ENCODE peak calls at places on chromosome 10, in six cellular contexts. R, J, H, Q, L and A are unnamed samples.

GRCh38 chr10:2279666-2280065 is 542.3 kb upstream of the ADARB2 start:
- DNase-seq in R (no peak), J (no peak), H (no peak), Q (peak; percentile 2), L (no peak), A (no peak)

GRCh38 chr10:70575874-70576802 is 26.4 kb downstream of the PRF1 start:
- DNase-seq in R (no peak), J (peak; percentile 72), H (no peak), Q (peak; percentile 80), L (peak; percentile 59), A (no peak)

GRCh38 chr10:105063796-105064195 is 422.7 kb downstream of the SORCS3 start:
- DNase-seq in R (peak; percentile 67), J (no peak), H (no peak), Q (peak; percentile 53), L (no peak), A (no peak)

GRCh38 chr10:86963341-86963919 is 4.9 kb upstream of the ADIRF start:
- DNase-seq in R (no peak), J (no peak), H (no peak), Q (no peak), L (no peak), A (no peak)

GRCh38 chr10:123562387-123562786 is 103.8 kb upstream of the GPR26 start:
- DNase-seq in R (no peak), J (no peak), H (no peak), Q (no peak), L (no peak), A (no peak)

GRCh38 chr10:95254629-95255028 is 36.2 kb downstream of the PDLIM1 start:
- DNase-seq in R (no peak), J (no peak), H (no peak), Q (no peak), L (no peak), A (no peak)

GRCh38 chr10:6200588-6201510 is 1.9 kb upstream of the PFKFB3 start:
- DNase-seq in R (peak; percentile 66), J (peak; percentile 32), H (peak; percentile 87), Q (peak; percentile 21), L (no peak), A (no peak)

GRCh38 chr10:129946868-129947267 is 17.2 kb downstream of the EBF3 start:
- DNase-seq in R (no peak), J (no peak), H (no peak), Q (no peak), L (no peak), A (no peak)

GRCh38 chr10:79985481-79986072 is 36.7 kb upstream of the SFTPD start:
- DNase-seq in R (no peak), J (no peak), H (no peak), Q (no peak), L (no peak), A (no peak)

GRCh38 chr10:44702531-44702930 is 208.6 kb upstream of the TMEM72 start:
- DNase-seq in R (no peak), J (no peak), H (no peak), Q (no peak), L (no peak), A (no peak)

GRCh38 chr10:79293841-79294705 is 53.2 kb upstream of the PPIF start:
- DNase-seq in R (no peak), J (no peak), H (peak; percentile 91), Q (peak; percentile 56), L (peak; percentile 71), A (no peak)

GRCh38 chr10:124168581-124168980 is 75.2 kb upstream of the CHST15 start:
- DNase-seq in R (no peak), J (no peak), H (no peak), Q (no peak), L (no peak), A (no peak)

GRCh38 chr10:93921338-93921737 is 27.6 kb downstream of the SLC35G1 start:
- DNase-seq in R (no peak), J (no peak), H (no peak), Q (no peak), L (no peak), A (no peak)

GRCh38 chr10:130430852-130431704 is 294.9 kb downstream of the GLRX3 start:
- DNase-seq in R (no peak), J (no peak), H (no peak), Q (no peak), L (peak; percentile 14), A (no peak)

GRCh38 chr10:64115913-64116643 is 594.9 kb downstream of the REEP3 start:
- DNase-seq in R (no peak), J (peak; percentile 4), H (no peak), Q (no peak), L (no peak), A (no peak)

GRCh38 chr10:131972474-131973071 is 9.2 kb downstream of the BNIP3 start:
- DNase-seq in R (no peak), J (peak; percentile 83), H (no peak), Q (peak; percentile 30), L (no peak), A (no peak)

GRCh38 chr10:95077556-95077955 is 8.3 kb upstream of the CYP2C8 start:
- DNase-seq in R (no peak), J (no peak), H (no peak), Q (no peak), L (no peak), A (no peak)

GRCh38 chr10:49418328-49418727 is 22.4 kb upstream of the DRGX start:
- DNase-seq in R (no peak), J (no peak), H (no peak), Q (no peak), L (no peak), A (no peak)

GRCh38 chr10:27804136-27804535 is 58.5 kb upstream of the MKX start:
- DNase-seq in R (no peak), J (no peak), H (no peak), Q (no peak), L (no peak), A (no peak)
- H3K27me3 ChIP-seq in R (no peaks in the 10 kb centered on the region), J (peaks cover 3% of the 10 kb centered on the region), H (no peaks in the 10 kb centered on the region), Q (no peaks in the 10 kb centered on the region), L (no peaks in the 10 kb centered on the region), A (no peaks in the 10 kb centered on the region)

GRCh38 chr10:98422182-98422581 is 7.2 kb upstream of the PYROXD2 start:
- DNase-seq in R (no peak), J (no peak), H (no peak), Q (no peak), L (no peak), A (no peak)

GRCh38 chr10:98423691-98424120 is 8.7 kb upstream of the PYROXD2 start:
- DNase-seq in R (no peak), J (no peak), H (no peak), Q (no peak), L (no peak), A (no peak)

GRCh38 chr10:98427011-98427515 is 12.1 kb upstream of the PYROXD2 start:
- DNase-seq in R (no peak), J (no peak), H (no peak), Q (no peak), L (no peak), A (no peak)

GRCh38 chr10:98424308-98425254 is 9.6 kb upstream of the PYROXD2 start:
- DNase-seq in R (no peak), J (no peak), H (no peak), Q (no peak), L (no peak), A (no peak)

DNA sequence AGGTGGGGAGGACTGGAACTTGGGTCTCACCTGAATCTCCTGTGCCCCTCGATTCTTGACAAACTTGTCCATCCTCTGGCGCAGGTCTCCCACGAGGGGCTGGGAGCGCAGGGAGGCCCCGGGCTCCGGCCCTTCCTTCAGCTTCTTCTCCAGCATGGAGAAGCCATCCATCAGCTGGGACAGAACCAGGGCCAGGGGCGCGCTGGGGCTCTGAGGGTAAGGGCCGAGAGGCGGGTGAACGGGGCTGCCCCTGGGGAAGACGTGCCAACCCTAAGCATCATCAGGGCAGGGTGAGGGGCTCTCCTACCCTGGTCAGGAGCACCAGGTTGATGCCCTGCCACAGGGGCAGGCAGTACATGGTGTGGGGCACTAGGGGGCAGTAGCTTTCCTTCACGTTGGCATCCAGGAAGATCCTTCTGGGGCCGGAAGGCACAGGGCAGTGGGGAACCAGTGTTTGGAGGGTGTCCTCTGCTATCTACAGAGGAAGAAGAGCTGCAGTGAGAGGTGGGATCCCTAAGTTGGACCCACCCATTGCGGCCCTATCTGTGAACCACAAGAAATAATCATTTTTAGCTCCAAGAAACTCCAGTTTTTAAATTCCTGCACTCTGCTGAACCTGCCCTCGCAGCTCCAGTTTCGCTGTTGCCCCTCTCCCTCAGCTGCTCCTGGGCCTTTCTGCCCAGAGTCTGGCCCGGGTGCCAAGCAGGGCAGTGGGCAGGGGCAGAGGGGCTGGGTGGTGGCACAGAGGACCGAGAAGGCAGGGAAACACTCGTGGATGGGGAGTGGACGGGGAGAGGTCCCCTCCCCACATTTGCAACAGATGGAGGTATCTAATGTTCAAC is 10.8 kb upstream of the PYROXD2 start:
- DNase-seq in R (no peak), J (no peak), H (no peak), Q (no peak), L (no peak), A (no peak)
- TF ChIP-seq CTCF in R (peak; percentile 73), J (peak; percentile 68), H (peak; percentile 71), Q (peak; percentile 74), L (peak; percentile 32), A (peak; percentile 79)

GRCh38 chr10:133238066-133238804 is 580 bp downstream of the VENTX start:
- DNase-seq in R (no peak), J (no peak), H (no peak), Q (no peak), L (no peak), A (no peak)
- H3K27me3 ChIP-seq in R (peaks cover 36% of the 10 kb centered on the region), J (peaks cover 94% of the 10 kb centered on the region), H (peaks cover 53% of the 10 kb centered on the region), Q (peaks cover 45% of the 10 kb centered on the region), L (peaks cover 13% of the 10 kb centered on the region), A (peaks cover 23% of the 10 kb centered on the region)

DNA sequence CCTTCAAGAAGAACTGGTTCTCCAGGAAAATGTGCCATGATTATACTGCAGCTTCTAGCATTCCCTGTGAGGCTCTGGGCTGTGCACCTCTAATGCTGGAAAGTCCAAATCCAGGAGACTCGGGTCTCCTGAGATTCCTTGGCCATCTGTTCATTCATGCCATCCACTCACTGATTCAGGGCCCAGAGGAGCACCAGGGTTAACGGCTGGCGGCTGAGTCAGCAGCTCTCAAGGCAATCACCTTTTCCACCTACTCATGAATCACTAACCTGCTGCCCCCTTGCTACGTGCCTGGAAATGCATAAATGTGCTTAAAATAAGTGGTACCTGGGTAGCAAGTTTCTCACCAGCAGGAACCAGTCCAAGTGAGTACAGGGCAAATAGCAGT is 132.7 kb downstream of the KCNMA1 start:
- DNase-seq in R (no peak), J (no peak), H (no peak), Q (peak; percentile 73), L (peak; percentile 32), A (no peak)
- TF ChIP-seq CTCF in R (no peak), J (no peak), H (no peak), Q (no peak), L (no peak), A (no peak)

GRCh38 chr10:115092555-115093285 is 445 bp upstream of the ATRNL1 start:
- DNase-seq in R (peak; percentile 51), J (peak; percentile 17), H (peak; percentile 78), Q (peak; percentile 42), L (no peak), A (no peak)
- H3K27me3 ChIP-seq in R (peaks cover 8% of the 10 kb centered on the region), J (peaks cover 26% of the 10 kb centered on the region), H (peaks cover 41% of the 10 kb centered on the region), Q (peaks cover 5% of the 10 kb centered on the region), L (no peaks in the 10 kb centered on the region), A (peaks cover 19% of the 10 kb centered on the region)

DNA sequence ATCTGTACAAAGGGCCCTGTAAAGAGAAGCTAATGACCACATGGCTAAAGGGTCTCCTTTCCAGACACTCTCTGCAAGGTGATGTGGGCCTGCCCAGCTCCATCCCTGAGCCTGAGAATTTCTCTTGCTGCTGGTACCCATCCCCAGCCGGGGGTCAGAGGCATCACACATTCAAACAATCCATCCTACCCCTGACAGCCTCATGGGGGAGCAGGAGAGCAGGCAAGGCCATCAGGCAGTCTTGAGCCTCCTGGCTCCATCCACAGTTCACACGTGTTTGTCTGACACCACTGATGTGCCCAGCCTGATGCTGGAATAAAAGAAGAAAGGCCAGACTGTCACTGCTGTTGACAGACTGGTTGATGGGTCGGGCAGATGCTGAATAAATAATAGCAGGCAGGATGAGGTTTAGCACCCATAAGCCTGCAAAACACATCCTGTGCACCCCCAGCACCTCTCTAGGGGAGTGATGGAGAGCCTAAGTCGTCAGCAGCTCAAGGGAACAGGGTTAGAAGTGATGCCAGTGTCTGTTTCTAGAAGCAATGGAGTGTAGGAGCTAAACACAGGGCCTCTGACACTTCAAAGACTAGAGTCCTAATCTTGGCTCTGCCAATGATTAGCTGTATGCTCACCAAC is 43.5 kb downstream of the TLL2 start:
- DNase-seq in R (no peak), J (peak; percentile 33), H (no peak), Q (peak; percentile 17), L (no peak), A (no peak)
- TF ChIP-seq CTCF in R (peak; percentile 24), J (peak; percentile 50), H (no peak), Q (peak; percentile 51), L (no peak), A (peak; percentile 65)